ENCODE peak calls at places on chromosome 4, in four cellular contexts. L is kidney glomerular epithelial cell, W is B cell, J is GDM1. Q is an unnamed sample.

GRCh38 chr4:84792366-84793301 is 173.9 kb downstream of the WDFY3 start:
- DNase-seq in J (no peak), L (no peak), W (no peak), Q (no peak)

GRCh38 chr4:27088491-27088890 is 227.8 kb downstream of the STIM2 start:
- DNase-seq in W (no peak), L (no peak), J (no peak), Q (no peak)

GRCh38 chr4:138090145-138090917 is 151.8 kb downstream of the SLC7A11 start:
- DNase-seq in W (no peak), J (peak; percentile 23), L (peak; percentile 80), Q (peak; percentile 86)

GRCh38 chr4:12595986-12596385 is 888.2 kb downstream of the RAB28 start:
- DNase-seq in J (no peak), W (no peak), L (no peak), Q (no peak)

GRCh38 chr4:39621582-39621981 is 17.1 kb downstream of the SMIM14 start:
- DNase-seq in J (no peak), L (peak; percentile 69), W (no peak), Q (peak; percentile 79)

GRCh38 chr4:10347815-10348214 is 109.4 kb downstream of the ZNF518B start:
- DNase-seq in L (no peak), W (no peak), J (no peak), Q (no peak)

GRCh38 chr4:6771229-6771671 is 11.3 kb upstream of the KIAA0232 start:
- DNase-seq in W (no peak), L (peak; percentile 70), J (no peak), Q (peak; percentile 88)

GRCh38 chr4:8507251-8507570 is 66.6 kb downstream of the TRMT44 start:
- DNase-seq in J (no peak), W (no peak), L (no peak), Q (no peak)

GRCh38 chr4:184824081-184824775 is 1.5 kb downstream of the ACSL1 start:
- DNase-seq in L (no peak), W (no peak), J (no peak), Q (no peak)

GRCh38 chr4:94641702-94642560 is 115.8 kb upstream of the BMPR1B start:
- DNase-seq in W (no peak), L (peak; percentile 88), J (no peak), Q (peak; percentile 72)

GRCh38 chr4:74293558-74293957 is 14.7 kb upstream of the EPGN start:
- DNase-seq in W (no peak), L (peak; percentile 25), J (no peak), Q (no peak)

GRCh38 chr4:83629945-83630684 is 94.2 kb downstream of the GPAT3 start:
- DNase-seq in J (peak; percentile 85), W (no peak), L (no peak), Q (peak; percentile 55)

GRCh38 chr4:32560306-32560705 is 1840.1 kb downstream of the PCDH7 start:
- DNase-seq in J (no peak), W (no peak), L (peak; percentile 16), Q (no peak)

GRCh38 chr4:155818639-155819038 is 47.4 kb downstream of the ASIC5 start:
- DNase-seq in L (no peak), J (no peak), W (no peak), Q (no peak)

GRCh38 chr4:6910340-6910959 is 824 bp downstream of the TBC1D14 start:
- DNase-seq in J (no peak), L (peak; percentile 6), W (no peak), Q (no peak)

GRCh38 chr4:30614771-30615170 is 105.4 kb upstream of the PCDH7 start:
- DNase-seq in L (no peak), W (no peak), J (no peak), Q (no peak)

GRCh38 chr4:152784490-152785195 is 4.9 kb downstream of the ARFIP1 start:
- DNase-seq in J (no peak), L (no peak), W (no peak), Q (peak; percentile 38)

GRCh38 chr4:173489514-173489913 is 40.5 kb downstream of the HAND2 start:
- DNase-seq in W (no peak), L (peak; percentile 54), J (no peak), Q (peak; percentile 55)

GRCh38 chr4:105765690-105766407 is 57.3 kb downstream of the GSTCD start:
- DNase-seq in L (peak; percentile 15), J (no peak), W (no peak), Q (peak; percentile 91)

GRCh38 chr4:104393649-104394048 is 101.0 kb downstream of the CXXC4 start:
- DNase-seq in L (no peak), W (no peak), J (no peak), Q (no peak)